ENCODE peak calls at places on chromosome 1, in five cellular contexts. G is GM23248, W is GM23338, C is keratinocyte, O is MM.1S. L is an unnamed sample.

GRCh38 chr1:93672069-93672468 is 9.6 kb downstream of the BCAR3 start:
- DNase-seq in G (peak; percentile 47), W (no peak), C (no peak), O (no peak), L (peak; percentile 76)

GRCh38 chr1:81547912-81548303 is 252.8 kb upstream of the ADGRL2 start:
- DNase-seq in G (peak; percentile 11), W (no peak), C (no peak), O (no peak), L (no peak)

GRCh38 chr1:210764536-210764935 is 369.4 kb downstream of the KCNH1 start:
- DNase-seq in G (no peak), W (no peak), C (no peak), O (no peak), L (peak; percentile 63)

GRCh38 chr1:115595279-115596079 is 46.3 kb upstream of the VANGL1 start:
- DNase-seq in G (peak; percentile 99), W (peak; percentile 90), C (peak; percentile 62), O (peak; percentile 19), L (peak; percentile 91)

GRCh38 chr1:101308935-101309333 is 72.1 kb downstream of the S1PR1 start:
- DNase-seq in G (no peak), W (peak; percentile 56), C (no peak), O (no peak), L (no peak)

GRCh38 chr1:219296430-219296850 is 122.8 kb downstream of the LYPLAL1 start:
- DNase-seq in G (no peak), W (no peak), C (no peak), O (no peak), L (peak; percentile 85)

GRCh38 chr1:182752077-182752826 is 37.3 kb upstream of the NPL start:
- DNase-seq in G (peak; percentile 57), W (no peak), C (no peak), O (no peak), L (peak; percentile 94)

GRCh38 chr1:19824541-19824940 is 9.5 kb upstream of the RNF186 start:
- DNase-seq in G (peak; percentile 11), W (no peak), C (no peak), O (no peak), L (peak; percentile 4)

GRCh38 chr1:105608713-105609112 is 1447.8 kb upstream of the PRMT6 start:
- DNase-seq in G (peak; percentile 53), W (peak; percentile 14), C (no peak), O (peak; percentile 26), L (no peak)

GRCh38 chr1:112247036-112247597 is 148.9 kb upstream of the CTTNBP2NL start:
- DNase-seq in G (no peak), W (no peak), C (no peak), O (no peak), L (no peak)

GRCh38 chr1:39507230-39507928 is 15.9 kb downstream of the BMP8A start:
- DNase-seq in G (peak; percentile 18), W (peak; percentile 77), C (no peak), O (no peak), L (no peak)

GRCh38 chr1:10530756-10531155 is 56.0 kb downstream of the PEX14 start:
- DNase-seq in G (no peak), W (no peak), C (no peak), O (no peak), L (peak; percentile 90)

GRCh38 chr1:46480959-46481646 is 8.5 kb upstream of the DMBX1 start:
- DNase-seq in G (peak; percentile 34), W (no peak), C (no peak), O (no peak), L (no peak)

GRCh38 chr1:221335161-221336101 is 406.5 kb downstream of the DUSP10 start:
- DNase-seq in G (peak; percentile 87), W (no peak), C (no peak), O (no peak), L (peak; percentile 93)

GRCh38 chr1:118253310-118253903 is 68.4 kb upstream of the SPAG17 start:
- DNase-seq in G (no peak), W (no peak), C (no peak), O (no peak), L (no peak)

GRCh38 chr1:54094001-54094729 is 40.8 kb downstream of the TCEANC2 start:
- DNase-seq in G (no peak), W (no peak), C (no peak), O (no peak), L (no peak)

GRCh38 chr1:190849346-190849745 is 371.7 kb upstream of the BRINP3 start:
- DNase-seq in G (no peak), W (no peak), C (no peak), O (no peak), L (no peak)

GRCh38 chr1:41647202-41648135 is 163.0 kb upstream of the EDN2 start:
- DNase-seq in G (no peak), W (no peak), C (no peak), O (no peak), L (no peak)

GRCh38 chr1:64282353-64282752 is 78.9 kb downstream of the UBE2U start:
- DNase-seq in G (no peak), W (no peak), C (no peak), O (no peak), L (no peak)

GRCh38 chr1:59124166-59124565 is 172.7 kb upstream of the FGGY start:
- DNase-seq in G (peak; percentile 61), W (no peak), C (no peak), O (no peak), L (no peak)

GRCh38 chr1:20250346-20250989 is 40.2 kb upstream of the VWA5B1 start:
- DNase-seq in G (peak; percentile 65), W (no peak), C (no peak), O (no peak), L (no peak)

GRCh38 chr1:10968411-10968826 is 44.0 kb upstream of the TARDBP start:
- DNase-seq in G (no peak), W (no peak), C (no peak), O (peak; percentile 38), L (peak; percentile 5)

GRCh38 chr1:115251340-115251748 is 86.7 kb downstream of the NGF start:
- DNase-seq in G (peak; percentile 67), W (no peak), C (no peak), O (no peak), L (peak; percentile 85)

GRCh38 chr1:224781800-224782199 is 147.7 kb upstream of the DNAH14 start:
- DNase-seq in G (no peak), W (no peak), C (no peak), O (peak; percentile 76), L (no peak)

GRCh38 chr1:3905266-3905952 is 5.3 kb upstream of the C1orf174 start:
- DNase-seq in G (no peak), W (no peak), C (no peak), O (no peak), L (no peak)

GRCh38 chr1:215631040-215631439 is 63.9 kb downstream of the KCTD3 start:
- DNase-seq in G (no peak), W (no peak), C (no peak), O (no peak), L (no peak)

GRCh38 chr1:180489976-180490375 is 12.4 kb downstream of the ACBD6 start:
- DNase-seq in G (no peak), W (no peak), C (no peak), O (no peak), L (no peak)

GRCh38 chr1:101293461-101294045 is 56.7 kb downstream of the S1PR1 start:
- DNase-seq in G (no peak), W (no peak), C (no peak), O (no peak), L (peak; percentile 87)

GRCh38 chr1:22489278-22489677 is 37.6 kb downstream of the ZBTB40 start:
- DNase-seq in G (no peak), W (peak; percentile 40), C (no peak), O (no peak), L (no peak)

GRCh38 chr1:3915551-3916121 is 15.6 kb upstream of the C1orf174 start:
- DNase-seq in G (no peak), W (no peak), C (no peak), O (no peak), L (no peak)

GRCh38 chr1:58442114-58442513 is 104.4 kb downstream of the OMA1 start:
- DNase-seq in G (peak; percentile 42), W (no peak), C (no peak), O (no peak), L (peak; percentile 53)

GRCh38 chr1:33347650-33347992 is 26.7 kb upstream of the A3GALT2 start:
- DNase-seq in G (peak; percentile 41), W (no peak), C (no peak), O (no peak), L (no peak)

GRCh38 chr1:29675481-29676263 is 439.4 kb downstream of the PTPRU start:
- DNase-seq in G (no peak), W (no peak), C (no peak), O (no peak), L (no peak)

DNA sequence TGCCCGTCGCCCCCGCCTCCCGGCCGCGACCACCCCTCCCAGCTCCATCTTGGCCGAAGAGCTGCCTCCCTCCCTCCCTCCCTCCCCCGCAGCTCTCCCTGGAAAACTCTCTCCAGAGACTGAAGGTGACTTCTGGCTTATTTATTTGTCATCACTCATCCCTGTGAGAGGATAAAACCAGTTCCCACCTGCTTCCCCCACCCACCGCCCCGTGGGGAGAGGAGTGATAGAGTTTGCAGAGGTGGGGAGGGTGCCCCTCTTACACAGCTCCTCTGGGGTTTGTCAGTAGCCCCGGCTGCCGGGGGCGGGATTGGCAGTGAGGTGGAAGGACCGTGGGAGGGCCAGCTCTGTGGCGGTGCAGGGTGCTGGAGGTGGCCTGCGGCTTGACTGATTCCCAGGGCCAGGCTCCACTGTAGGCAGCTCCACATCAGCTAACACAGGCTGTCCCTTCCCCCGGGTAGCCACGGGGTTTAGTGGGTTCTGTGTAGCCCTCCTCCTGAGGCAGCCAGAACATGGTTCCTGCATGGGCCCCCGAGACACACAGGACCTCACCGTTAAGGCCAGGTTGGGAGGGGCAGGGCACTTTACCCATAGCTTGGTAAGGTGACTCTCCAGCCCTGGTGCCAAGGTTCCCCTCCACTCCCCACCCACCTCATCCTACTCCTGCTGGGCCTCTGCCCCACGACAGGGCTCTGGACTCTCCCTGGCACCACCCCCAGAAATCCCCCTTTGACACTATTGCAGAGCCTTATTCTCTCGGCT is 62.2 kb downstream of the ELK4 start:
- DNase-seq in G (no peak), W (peak; percentile 9), C (no peak), O (no peak), L (no peak)
- TF ChIP-seq EZH2 in G (no peak), W (peak; percentile 44), C (no peak), O (no peak), L (peak; percentile 76)

GRCh38 chr1:205667909-205668643 is 12.2 kb downstream of the SLC45A3 start:
- DNase-seq in G (no peak), W (no peak), C (no peak), O (no peak), L (no peak)
- H3K4me2 ChIP-seq in G (no peak overlapping the region), W (no peak overlapping the region), C (peak overlapping the region; percentile 22), O (no peak overlapping the region), L (no peak overlapping the region)

GRCh38 chr1:15958111-15958510 is 17.8 kb downstream of the ZBTB17 start:
- DNase-seq in G (no peak), W (peak; percentile 37), C (no peak), O (no peak), L (no peak)
- H4K20me1 ChIP-seq in G (no peaks in the 10 kb centered on the region), W (peaks cover 20% of the 10 kb centered on the region), C (no peaks in the 10 kb centered on the region), O (no peaks in the 10 kb centered on the region), L (peaks cover 47% of the 10 kb centered on the region)

DNA sequence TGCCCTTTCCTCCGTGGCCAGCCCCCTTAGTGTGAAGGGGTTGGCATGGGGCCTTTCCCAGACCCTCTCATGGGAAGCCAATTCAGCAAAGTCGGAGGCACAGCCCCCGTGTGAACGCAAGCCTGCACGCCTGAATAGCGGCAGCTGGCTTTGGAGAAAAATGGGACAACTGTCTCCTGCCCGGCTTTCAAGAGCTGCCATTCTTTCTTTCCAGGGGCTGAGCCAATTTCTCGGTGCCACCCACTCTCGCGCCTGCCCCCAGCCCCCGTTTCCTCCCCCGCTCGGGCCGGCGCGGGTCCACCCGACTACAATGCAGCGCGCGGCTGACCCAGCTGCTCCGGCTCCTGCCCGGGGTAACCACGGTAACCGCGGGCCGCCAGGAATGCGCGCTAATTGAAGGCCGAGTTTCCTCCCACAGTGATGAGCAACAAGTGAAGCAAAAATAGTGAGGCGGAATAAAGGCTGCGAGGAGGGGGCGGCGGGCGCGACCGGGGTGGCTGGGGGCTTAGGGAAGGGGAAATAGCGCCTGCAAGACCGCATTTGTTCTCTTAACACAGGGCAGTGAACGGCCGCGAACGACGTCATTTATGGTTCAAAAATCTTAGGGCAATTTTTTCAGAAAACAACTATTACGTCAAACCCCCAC is 27.8 kb downstream of the ILDR2 start:
- DNase-seq in G (peak; percentile 69), W (peak; percentile 73), C (no peak), O (no peak), L (peak; percentile 77)
- TF ChIP-seq EZH2 in G (no peak), W (peak; percentile 45), C (no peak), O (no peak), L (peak; percentile 33)